ENCODE peak calls at places on chromosomes 11 and 22, in eight cellular contexts. H is fibroblast of villous mesenchyme; N is AG08395; L is lung microvascular endothelial cell; O is fibroblast of mammary gland; J is head of caudate nucleus; W is Calu3; R is naive thymus-derived CD8-positive, alpha-beta T cell. Q is an unnamed sample.

GRCh38 chr11:102794382-102794781 is 3.6 kb downstream of the MMP1 start:
- DNase-seq in H (no peak), N (peak; percentile 28), L (peak; percentile 67), O (peak; percentile 41), J (no peak), W (peak; percentile 33), R (no peak), Q (peak; percentile 22)

GRCh38 chr11:13761250-13761649 is 92.8 kb downstream of the FAR1 start:
- DNase-seq in H (no peak), N (peak; percentile 49), L (no peak), O (no peak), J (no peak), W (no peak), R (no peak), Q (no peak)

GRCh38 chr22:17842386-17842785 is 68.1 kb upstream of the BID start:
- DNase-seq in H (peak; percentile 64), N (no peak), L (no peak), O (no peak), J (no peak), W (no peak), R (peak; percentile 37), Q (no peak)

GRCh38 chr22:45689195-45689594 is 17.6 kb downstream of the ATXN10 start:
- DNase-seq in H (no peak), N (no peak), L (no peak), O (no peak), J (no peak), W (no peak), R (no peak), Q (no peak)

GRCh38 chr11:126628450-126628789 is 272.9 kb downstream of the ST3GAL4 start:
- DNase-seq in H (no peak), N (no peak), L (no peak), O (no peak), J (no peak), W (no peak), R (no peak), Q (no peak)

GRCh38 chr11:120807414-120808150 is 216.3 kb upstream of the TBCEL start:
- DNase-seq in H (peak; percentile 44), N (peak; percentile 91), L (peak; percentile 77), O (peak; percentile 75), J (no peak), W (peak; percentile 7), R (no peak), Q (peak; percentile 66)

GRCh38 chr11:74011360-74012071 is 2.6 kb upstream of the UCP3 start:
- DNase-seq in H (no peak), N (peak; percentile 10), L (peak; percentile 46), O (peak; percentile 77), J (no peak), W (no peak), R (no peak), Q (no peak)

GRCh38 chr11:13772223-13773046 is 104.0 kb downstream of the FAR1 start:
- DNase-seq in H (peak; percentile 76), N (peak; percentile 38), L (peak; percentile 80), O (peak; percentile 75), J (peak; percentile 28), W (peak; percentile 49), R (peak; percentile 41), Q (peak; percentile 23)

GRCh38 chr11:63974259-63975143 is at the start of gene COX8A:
- DNase-seq in H (peak; percentile 100), N (peak; percentile 99), L (peak; percentile 100), O (peak; percentile 100), J (peak; percentile 98), W (peak; percentile 96), R (peak; percentile 95), Q (peak; percentile 100)

GRCh38 chr11:111490496-111490895 is 21.7 kb downstream of the BTG4 start:
- DNase-seq in H (no peak), N (no peak), L (no peak), O (no peak), J (no peak), W (no peak), R (no peak), Q (no peak)

GRCh38 chr11:113670830-113671215 is 35.3 kb downstream of the TMPRSS5 start:
- DNase-seq in H (no peak), N (no peak), L (no peak), O (no peak), J (no peak), W (no peak), R (no peak), Q (no peak)

GRCh38 chr22:35552186-35552842 is 11.7 kb downstream of the RASD2 start:
- DNase-seq in H (no peak), N (peak; percentile 50), L (peak; percentile 43), O (peak; percentile 30), J (no peak), W (peak; percentile 67), R (peak; percentile 85), Q (peak; percentile 19)

GRCh38 chr22:47618180-47618579 is 855.7 kb downstream of the TBC1D22A start:
- DNase-seq in H (no peak), N (no peak), L (no peak), O (no peak), J (no peak), W (no peak), R (no peak), Q (no peak)

GRCh38 chr11:63888170-63889086 is 28.5 kb downstream of the RCOR2 start:
- DNase-seq in H (peak; percentile 74), N (peak; percentile 66), L (peak; percentile 50), O (peak; percentile 78), J (no peak), W (peak; percentile 64), R (peak; percentile 70), Q (no peak)

GRCh38 chr11:69943506-69943905 is 124.3 kb upstream of the FGF3 start:
- DNase-seq in H (no peak), N (no peak), L (no peak), O (no peak), J (no peak), W (no peak), R (no peak), Q (no peak)

GRCh38 chr11:47259178-47259977 is 1.6 kb downstream of the NR1H3 start:
- DNase-seq in H (peak; percentile 48), N (peak; percentile 39), L (peak; percentile 53), O (peak; percentile 53), J (peak; percentile 45), W (peak; percentile 51), R (peak; percentile 34), Q (no peak)

GRCh38 chr11:101442171-101442570 is 141.6 kb downstream of the TRPC6 start:
- DNase-seq in H (no peak), N (peak; percentile 78), L (no peak), O (peak; percentile 33), J (no peak), W (no peak), R (no peak), Q (no peak)

GRCh38 chr22:36971726-36972125 is 47.5 kb downstream of the TST start:
- DNase-seq in H (no peak), N (no peak), L (no peak), O (no peak), J (no peak), W (no peak), R (no peak), Q (no peak)

GRCh38 chr11:125903753-125904659 is at the start of gene DDX25:
- DNase-seq in H (no peak), N (no peak), L (no peak), O (no peak), J (peak; percentile 75), W (no peak), R (peak; percentile 46), Q (no peak)

GRCh38 chr11:34501500-34501899 is 12.1 kb downstream of the ELF5 start:
- DNase-seq in H (peak; percentile 81), N (peak; percentile 94), L (no peak), O (peak; percentile 84), J (no peak), W (no peak), R (no peak), Q (no peak)

Q was measured in SJSA1.